ENCODE peak calls at places on chromosomes 16 and 17, in four cellular contexts. J, T, U and O are unnamed samples.

GRCh38 chr17:42531455-42532354 is 4.3 kb upstream of the NAGLU start:
- DNase-seq in J (peak; percentile 54), T (peak; percentile 51), U (peak; percentile 88), O (peak; percentile 45)

GRCh38 chr17:9893606-9894005 is 11.5 kb downstream of the RCVRN start:
- DNase-seq in J (no peak), T (peak; percentile 44), U (no peak), O (no peak)

GRCh38 chr17:57557793-57558681 is 187.1 kb downstream of the CCDC182 start:
- DNase-seq in J (no peak), T (peak; percentile 92), U (no peak), O (no peak)

GRCh38 chr16:78506372-78507193 is 407.1 kb downstream of the WWOX start:
- DNase-seq in J (no peak), T (no peak), U (no peak), O (no peak)

GRCh38 chr17:40038882-40039513 is 15.2 kb downstream of the MED24 start:
- DNase-seq in J (peak; percentile 55), T (peak; percentile 52), U (peak; percentile 89), O (no peak)

GRCh38 chr17:62910277-62910676 is 55.8 kb upstream of the TANC2 start:
- DNase-seq in J (no peak), T (no peak), U (no peak), O (no peak)

GRCh38 chr16:68236804-68237242 is 896 bp upstream of the ESRP2 start:
- DNase-seq in J (no peak), T (no peak), U (no peak), O (no peak)

GRCh38 chr16:52451971-52452421 is 94.9 kb downstream of the TOX3 start:
- DNase-seq in J (no peak), T (no peak), U (no peak), O (no peak)

GRCh38 chr16:81198635-81199034 is 39.9 kb upstream of the BCO1 start:
- DNase-seq in J (no peak), T (no peak), U (no peak), O (no peak)

GRCh38 chr16:66484453-66485213 is 57.5 kb downstream of the BEAN1 start:
- DNase-seq in J (no peak), T (no peak), U (no peak), O (no peak)

GRCh38 chr17:60135160-60135950 is 14.4 kb upstream of the CA4 start:
- DNase-seq in J (peak; percentile 86), T (peak; percentile 97), U (peak; percentile 93), O (peak; percentile 67)

GRCh38 chr17:18129041-18129502 is 20.5 kb downstream of the MYO15A start:
- DNase-seq in J (no peak), T (peak; percentile 87), U (no peak), O (no peak)

GRCh38 chr16:56087636-56088035 is 103.7 kb upstream of the GNAO1 start:
- DNase-seq in J (no peak), T (no peak), U (no peak), O (no peak)

GRCh38 chr16:81647527-81647926 is 131.6 kb upstream of the PLCG2 start:
- DNase-seq in J (no peak), T (peak; percentile 83), U (no peak), O (no peak)

GRCh38 chr17:65055280-65055707 is 1.2 kb downstream of the GNA13 start:
- DNase-seq in J (no peak), T (no peak), U (no peak), O (no peak)

GRCh38 chr17:16976686-16977550 is 5.0 kb upstream of the TNFRSF13B start:
- DNase-seq in J (no peak), T (no peak), U (no peak), O (no peak)

GRCh38 chr16:22313876-22314470 is 16.8 kb downstream of the POLR3E start:
- DNase-seq in J (no peak), T (no peak), U (no peak), O (no peak)

GRCh38 chr16:9135797-9136196 is 44.4 kb downstream of the HAPSTR1 start:
- DNase-seq in J (no peak), T (no peak), U (peak; percentile 27), O (no peak)

DNA sequence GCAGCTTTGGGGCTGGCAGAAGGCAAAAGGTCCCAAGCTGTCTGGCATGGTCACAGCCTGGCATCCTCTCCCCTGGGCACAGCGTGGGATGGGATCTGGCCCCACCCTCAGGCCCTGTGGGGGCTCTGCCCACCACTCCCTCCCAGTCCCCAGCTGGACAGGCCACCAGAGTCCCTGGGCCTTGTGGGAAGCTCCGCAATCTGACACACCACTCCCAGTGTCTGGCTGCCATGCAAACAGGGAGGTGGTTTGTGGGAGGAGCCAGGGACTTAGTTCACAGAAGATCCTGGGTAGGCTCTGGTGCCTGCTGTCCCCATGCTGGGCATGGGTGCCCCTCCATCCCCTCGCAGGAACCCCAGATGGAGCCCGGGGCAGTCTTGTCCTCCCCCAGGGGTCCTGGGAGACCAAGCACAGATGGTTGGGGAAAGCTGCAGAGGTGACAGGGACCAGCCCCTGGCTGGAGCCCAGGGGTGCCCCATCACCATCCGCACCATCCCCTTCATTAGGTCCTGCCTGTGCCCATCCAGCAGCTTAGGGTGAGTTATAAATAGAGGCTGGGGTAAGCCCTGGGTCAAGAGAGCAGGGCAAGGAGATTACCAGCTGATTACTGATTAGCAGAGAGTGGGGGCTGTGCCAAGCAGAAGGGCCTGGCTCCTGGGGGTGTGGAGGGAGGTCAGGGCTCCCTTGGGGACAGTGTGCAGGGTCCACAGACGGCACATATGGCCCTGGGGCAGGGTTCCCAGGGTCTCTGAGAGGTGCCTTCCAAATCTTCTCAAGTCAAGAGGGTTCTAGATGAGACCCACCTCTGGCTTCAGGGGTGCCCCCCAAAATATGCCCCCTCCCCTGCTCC is 6.2 kb downstream of the FSCN2 start:
- DNase-seq in J (no peak), T (no peak), U (no peak), O (no peak)
- H3K27me3 ChIP-seq in J (no peaks in the 10 kb centered on the region), T (peaks cover 2% of the 10 kb centered on the region), U (peaks cover 11% of the 10 kb centered on the region), O (peaks cover 51% of the 10 kb centered on the region)

GRCh38 chr17:7833011-7833794 is 814 bp upstream of the KDM6B start:
- DNase-seq in J (peak; percentile 23), T (no peak), U (no peak), O (no peak)

GRCh38 chr17:7832431-7832830 is 1.6 kb upstream of the KDM6B start:
- DNase-seq in J (no peak), T (no peak), U (no peak), O (no peak)

GRCh38 chr17:7834891-7835817 is 1.1 kb downstream of the KDM6B start:
- DNase-seq in J (peak; percentile 99), T (peak; percentile 97), U (peak; percentile 98), O (peak; percentile 86)

GRCh38 chr17:7834554-7834890 is 505 bp downstream of the KDM6B start:
- DNase-seq in J (peak; percentile 74), T (no peak), U (peak; percentile 81), O (peak; percentile 45)

DNA sequence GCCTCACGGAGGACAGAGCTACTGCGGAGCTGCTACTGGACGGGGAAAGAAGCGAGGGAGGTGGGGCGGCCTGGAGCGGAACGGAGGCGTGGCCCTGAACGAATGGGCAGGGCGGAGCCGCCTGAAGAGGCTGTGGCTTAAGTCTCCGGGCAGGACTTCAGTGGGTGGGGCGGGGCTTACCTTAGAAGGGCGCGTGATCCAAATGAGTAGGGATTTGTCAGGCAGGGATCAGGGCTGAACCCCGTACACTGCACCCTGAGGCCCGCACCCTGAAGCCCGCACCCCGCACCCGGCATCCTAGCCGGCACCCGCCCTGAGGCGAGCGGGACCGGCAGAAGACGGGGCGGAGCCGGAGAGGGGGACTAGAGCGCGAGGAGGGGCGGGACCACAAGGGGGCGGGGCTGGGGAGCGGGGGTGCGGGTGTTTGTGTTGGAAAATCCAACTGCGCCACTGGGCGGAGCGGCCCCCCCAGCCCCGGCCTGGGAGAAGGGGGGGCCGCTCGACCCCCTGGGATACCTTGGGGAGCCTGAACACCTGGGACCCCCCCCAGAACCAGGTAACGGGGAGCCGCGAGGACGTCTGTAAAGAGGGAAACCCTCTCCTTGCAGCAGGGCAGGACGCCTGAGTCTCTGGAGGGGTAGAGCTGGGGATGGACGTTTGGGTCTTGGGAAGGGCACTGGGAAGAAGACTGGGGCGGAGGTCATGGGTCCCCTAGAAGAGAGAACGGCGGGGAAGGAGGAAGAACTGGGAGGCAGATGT is at the start of gene KDM6B:
- DNase-seq in J (peak; percentile 92), T (peak; percentile 83), U (peak; percentile 96), O (peak; percentile 75)
- H3K27me3 ChIP-seq in J (no peaks in the 10 kb centered on the region), T (no peaks in the 10 kb centered on the region), U (no peaks in the 10 kb centered on the region), O (no peaks in the 10 kb centered on the region)

GRCh38 chr16:13928644-13929043 is 8.7 kb downstream of the ERCC4 start:
- DNase-seq in J (no peak), T (no peak), U (no peak), O (no peak)
- H3K27me3 ChIP-seq in J (no peaks in the 10 kb centered on the region), T (no peaks in the 10 kb centered on the region), U (no peaks in the 10 kb centered on the region), O (no peaks in the 10 kb centered on the region)

GRCh38 chr17:80492343-80493136 is 16.1 kb upstream of the NPTX1 start:
- DNase-seq in J (no peak), T (no peak), U (peak; percentile 34), O (no peak)
- H3K27me3 ChIP-seq in J (no peaks in the 10 kb centered on the region), T (peaks cover 2% of the 10 kb centered on the region), U (peaks cover 20% of the 10 kb centered on the region), O (peaks cover 7% of the 10 kb centered on the region)

DNA sequence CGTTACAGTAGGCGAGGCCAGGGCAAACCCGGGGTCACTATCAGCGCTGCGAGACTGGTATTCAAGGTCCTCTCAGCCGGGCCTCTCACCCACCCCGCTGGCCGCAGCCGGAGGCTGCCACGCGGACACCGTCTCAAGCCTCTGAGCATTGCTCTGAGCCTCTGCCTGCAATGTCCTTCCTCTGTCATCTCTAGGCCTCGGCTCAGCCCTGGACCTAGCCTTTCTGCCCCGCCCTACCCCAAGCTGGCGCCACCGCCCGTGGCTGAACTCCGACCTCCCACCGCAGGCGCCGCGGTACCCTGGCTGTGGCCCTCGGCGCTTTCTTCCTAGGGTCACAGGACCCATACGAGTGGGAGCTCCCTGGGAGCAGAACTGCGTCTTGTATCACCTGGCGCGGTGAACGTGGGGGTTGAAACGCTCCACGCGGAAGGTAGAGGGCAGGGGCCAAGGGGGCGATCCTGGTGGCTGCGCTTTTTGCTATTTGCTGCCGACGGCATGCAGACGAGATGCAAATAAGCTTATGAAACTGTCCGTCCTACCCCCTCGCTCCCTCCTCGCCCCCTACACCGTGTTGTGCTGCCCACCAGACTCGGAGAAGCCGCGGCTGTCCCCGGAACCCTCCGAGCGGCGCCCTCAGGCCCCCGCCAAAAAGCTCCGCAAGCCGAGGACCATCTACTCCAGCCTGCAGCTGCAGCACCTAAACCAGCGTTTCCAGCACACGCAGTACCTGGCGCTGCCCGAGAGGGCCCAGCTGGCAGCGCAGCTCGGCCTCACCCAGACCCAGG is 3.7 kb downstream of the DLX4 start:
- DNase-seq in J (no peak), T (no peak), U (no peak), O (no peak)
- H3K27me3 ChIP-seq in J (peaks cover 3% of the 10 kb centered on the region), T (peaks cover 69% of the 10 kb centered on the region), U (peaks cover 46% of the 10 kb centered on the region), O (peaks cover 67% of the 10 kb centered on the region)

GRCh38 chr17:77843878-77844260 is 114.6 kb upstream of the TNRC6C start:
- DNase-seq in J (no peak), T (no peak), U (no peak), O (no peak)

GRCh38 chr17:77841742-77842141 is 116.8 kb upstream of the TNRC6C start:
- DNase-seq in J (no peak), T (no peak), U (peak; percentile 47), O (no peak)

GRCh38 chr17:77842148-77842905 is 116.2 kb upstream of the TNRC6C start:
- DNase-seq in J (no peak), T (peak; percentile 54), U (no peak), O (no peak)

GRCh38 chr17:77844681-77845080 is 113.8 kb upstream of the TNRC6C start:
- DNase-seq in J (no peak), T (no peak), U (peak; percentile 23), O (no peak)

DNA sequence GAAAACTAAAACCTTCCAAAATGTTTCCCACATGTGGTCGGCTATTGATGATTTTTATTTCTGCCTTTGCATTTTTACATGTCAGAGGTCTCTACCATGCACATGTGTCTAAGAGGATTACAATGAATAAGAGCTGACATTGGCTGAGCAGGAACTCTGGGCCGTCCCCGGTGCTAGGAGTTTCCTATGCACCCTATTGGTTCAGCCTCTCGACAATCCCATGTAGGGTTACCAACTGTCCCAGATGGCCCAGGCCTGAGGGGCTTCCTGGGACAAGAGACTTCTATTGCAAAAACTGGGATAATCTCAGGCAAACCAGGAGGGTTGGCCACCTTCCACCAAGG is 115.6 kb upstream of the TNRC6C start:
- DNase-seq in J (no peak), T (no peak), U (no peak), O (no peak)
- H3K27me3 ChIP-seq in J (no peaks in the 10 kb centered on the region), T (peaks cover 5% of the 10 kb centered on the region), U (no peaks in the 10 kb centered on the region), O (no peaks in the 10 kb centered on the region)